ENCODE peak calls at places on chromosome 13, in six cellular contexts. Z is H1, D is IMR-90, V is neuronal stem cell, T is H9, C is mesenchymal stem cell. W is an unnamed sample.

GRCh38 chr13:41315466-41316047 is 4.5 kb downstream of the NAA16 start:
- DNase-seq in V (no peak), T (no peak), C (peak; percentile 45), D (peak; percentile 27), Z (no peak), W (peak; percentile 62)

GRCh38 chr13:35818577-35819165 is 312.5 kb downstream of the DCLK1 start:
- DNase-seq in D (peak; percentile 60), Z (no peak), C (peak; percentile 12), T (no peak), V (peak; percentile 20), W (peak; percentile 63)

GRCh38 chr13:94239135-94239534 is 240.3 kb downstream of the DCT start:
- DNase-seq in C (peak; percentile 62), T (no peak), Z (no peak), V (no peak), D (peak; percentile 87), W (peak; percentile 1)

GRCh38 chr13:68551701-68552522 is 1321.8 kb upstream of the PCDH9 start:
- DNase-seq in C (peak; percentile 37), Z (no peak), T (no peak), V (no peak), D (no peak), W (no peak)

GRCh38 chr13:26721251-26721939 is 39.2 kb downstream of the GPR12 start:
- DNase-seq in C (no peak), T (no peak), Z (no peak), D (no peak), V (no peak), W (no peak)

GRCh38 chr13:44350775-44351504 is 22.7 kb upstream of the SERP2 start:
- DNase-seq in T (no peak), V (no peak), C (no peak), Z (no peak), D (no peak), W (peak; percentile 57)

GRCh38 chr13:43528992-43529391 is 257.8 kb downstream of the ENOX1 start:
- DNase-seq in T (no peak), V (no peak), C (peak; percentile 21), D (no peak), Z (no peak), W (peak; percentile 10)

GRCh38 chr13:86559915-86560314 is 760.7 kb upstream of the SLITRK6 start:
- DNase-seq in Z (no peak), D (no peak), V (peak; percentile 12), C (peak; percentile 13), T (no peak), W (no peak)

GRCh38 chr13:45162821-45163220 is 38.0 kb downstream of the KCTD4 start:
- DNase-seq in C (peak; percentile 85), V (no peak), D (peak; percentile 95), Z (no peak), T (no peak), W (no peak)

GRCh38 chr13:110092869-110093268 is 214.1 kb downstream of the COL4A1 start:
- DNase-seq in C (no peak), D (peak; percentile 52), V (no peak), Z (no peak), T (peak; percentile 3), W (no peak)
- H3K27ac ChIP-seq in C (no peak overlapping the region), D (no peak overlapping the region), V (no peak overlapping the region), Z (no peak overlapping the region), T (no peak overlapping the region), W (no peak overlapping the region)

GRCh38 chr13:23760000-23760399 is 129.2 kb downstream of the MIPEP start:
- DNase-seq in D (no peak), V (no peak), T (no peak), C (no peak), Z (no peak), W (no peak)
- H3K14ac ChIP-seq in D (no peak overlapping the region), V (no peak overlapping the region), T (no peak overlapping the region), C (no peak overlapping the region), Z (no peak overlapping the region), W (no peak overlapping the region)

GRCh38 chr13:112545866-112546265 is 42.1 kb downstream of the TUBGCP3 start:
- DNase-seq in T (no peak), D (peak; percentile 92), Z (no peak), V (no peak), C (peak; percentile 87), W (no peak)
- H3K27ac ChIP-seq in T (no peak overlapping the region), D (peak overlapping the region; percentile 58), Z (no peak overlapping the region), V (no peak overlapping the region), C (peak overlapping the region; percentile 74), W (no peak overlapping the region)

GRCh38 chr13:65378484-65378883 is 1851.7 kb downstream of the PCDH9 start:
- DNase-seq in C (no peak), Z (no peak), T (no peak), V (no peak), D (no peak), W (no peak)

DNA sequence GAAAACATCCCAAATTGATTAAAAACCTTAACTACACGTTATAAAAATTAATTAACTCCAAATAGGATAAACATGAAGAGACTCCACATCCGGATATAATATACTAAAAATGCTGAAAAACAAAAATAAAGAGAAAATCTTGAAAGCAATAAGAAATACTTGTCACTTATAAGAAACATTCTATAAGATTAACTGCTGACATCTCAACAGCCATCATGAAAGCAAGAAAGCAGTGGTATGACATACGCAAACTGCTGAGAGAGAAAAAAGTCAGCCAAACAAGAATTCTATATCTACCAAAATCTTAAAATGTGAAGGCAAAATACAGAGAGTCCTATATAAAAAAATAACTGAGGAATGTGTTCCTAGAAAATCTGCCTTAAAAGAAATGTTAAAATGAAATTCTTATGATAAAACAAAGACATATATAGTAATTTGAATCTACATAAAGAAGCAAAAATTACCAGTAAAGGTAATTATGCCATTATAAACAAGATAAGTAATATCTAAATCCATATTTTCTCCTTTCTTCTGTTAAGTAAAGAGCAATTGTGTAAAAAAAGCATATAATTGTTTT is 1851.1 kb downstream of the PCDH9 start:
- DNase-seq in D (peak; percentile 27), Z (no peak), V (no peak), C (peak; percentile 42), T (no peak), W (no peak)
- H3K14ac ChIP-seq in D (no peak overlapping the region), Z (no peak overlapping the region), V (no peak overlapping the region), C (no peak overlapping the region), T (no peak overlapping the region), W (no peak overlapping the region)

DNA sequence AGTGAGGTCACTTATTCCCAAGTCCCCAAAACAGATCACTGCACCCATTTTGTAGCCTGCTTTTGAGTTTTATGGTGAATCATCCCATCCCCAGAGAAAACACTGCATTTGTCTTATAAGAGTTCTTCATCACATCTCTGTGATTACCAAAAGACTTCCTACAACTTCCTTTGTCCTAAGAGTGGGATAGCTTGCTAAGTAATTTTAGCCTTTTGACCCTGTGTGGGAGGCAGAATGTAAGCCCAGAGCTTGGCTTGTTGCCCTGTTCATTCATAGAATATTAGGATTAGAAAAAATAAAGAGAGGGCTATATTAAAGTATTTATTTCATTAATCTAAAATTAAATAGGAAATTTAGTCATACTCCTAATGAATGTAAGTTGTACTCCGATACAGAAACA is 213.3 kb downstream of the MZT1 start:
- DNase-seq in D (no peak), Z (no peak), T (no peak), C (no peak), V (no peak), W (no peak)
- H3K27ac ChIP-seq in D (no peak overlapping the region), Z (no peak overlapping the region), T (no peak overlapping the region), C (peak overlapping the region; percentile 32), V (no peak overlapping the region), W (no peak overlapping the region)

GRCh38 chr13:48564046-48564445 is 31.2 kb upstream of the RCBTB2 start:
- DNase-seq in D (peak; percentile 51), Z (no peak), C (no peak), T (no peak), V (no peak), W (no peak)

GRCh38 chr13:48560657-48561337 is 27.9 kb upstream of the RCBTB2 start:
- DNase-seq in V (no peak), D (no peak), Z (no peak), T (no peak), C (no peak), W (no peak)

GRCh38 chr13:48561461-48562224 is 28.8 kb upstream of the RCBTB2 start:
- DNase-seq in C (no peak), T (no peak), Z (no peak), D (no peak), V (no peak), W (no peak)

GRCh38 chr13:48562296-48563066 is 29.6 kb upstream of the RCBTB2 start:
- DNase-seq in Z (no peak), D (no peak), T (no peak), V (no peak), C (no peak), W (no peak)

DNA sequence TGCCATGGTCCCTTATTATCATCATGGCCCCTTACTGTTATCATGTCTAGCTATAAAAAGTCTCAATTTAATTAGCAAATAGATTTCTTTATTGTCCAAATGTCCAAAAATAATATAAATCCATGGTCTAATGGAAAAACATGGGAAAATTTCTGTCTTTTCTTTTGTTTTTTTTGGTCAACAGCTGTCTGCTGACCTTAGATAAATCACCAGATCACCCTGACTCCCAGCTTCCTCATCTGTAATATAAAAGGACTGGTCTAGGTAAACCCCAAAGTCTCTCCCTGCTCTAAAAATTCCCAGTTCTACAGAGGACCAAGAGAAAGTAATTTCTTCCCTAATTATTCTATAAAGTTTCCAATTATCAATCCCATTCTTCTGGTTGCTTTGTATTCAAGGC is 30.7 kb upstream of the RCBTB2 start:
- DNase-seq in Z (no peak), C (no peak), D (no peak), V (no peak), T (no peak), W (no peak)
- H3K14ac ChIP-seq in Z (no peak overlapping the region), C (no peak overlapping the region), D (no peak overlapping the region), V (no peak overlapping the region), T (no peak overlapping the region), W (no peak overlapping the region)

GRCh38 chr13:97491452-97491851 is 57.5 kb downstream of the RAP2A start:
- DNase-seq in T (no peak), V (no peak), D (no peak), C (no peak), Z (no peak), W (no peak)

GRCh38 chr13:97492684-97493371 is 58.9 kb downstream of the RAP2A start:
- DNase-seq in V (no peak), C (no peak), Z (no peak), T (no peak), D (no peak), W (no peak)

GRCh38 chr13:97493471-97493870 is 59.5 kb downstream of the RAP2A start:
- DNase-seq in C (no peak), T (no peak), D (no peak), V (no peak), Z (no peak), W (no peak)

GRCh38 chr13:97490702-97491307 is 56.8 kb downstream of the RAP2A start:
- DNase-seq in D (no peak), Z (no peak), C (no peak), T (no peak), V (no peak), W (no peak)

DNA sequence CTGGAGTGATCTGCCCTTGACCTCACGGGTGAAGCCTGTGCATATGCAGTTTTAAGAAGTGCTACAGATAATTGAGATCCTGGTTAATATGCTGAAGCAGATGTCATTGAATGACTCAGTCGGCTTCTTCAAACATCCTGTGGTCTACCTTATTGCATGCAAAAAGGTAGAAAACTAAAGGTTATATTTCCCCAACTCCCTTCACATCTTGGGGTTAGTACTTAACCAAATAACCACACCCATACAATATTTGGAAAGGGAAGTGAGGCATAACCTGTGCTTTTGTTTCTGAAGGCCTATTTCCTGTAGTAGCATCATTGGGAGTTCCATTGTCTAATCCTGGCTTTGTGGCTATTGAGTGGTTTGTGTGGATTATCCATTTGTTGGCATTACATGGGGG is 58.3 kb downstream of the RAP2A start:
- DNase-seq in C (no peak), V (no peak), D (no peak), Z (no peak), T (no peak), W (no peak)
- H3K27ac ChIP-seq in C (no peak overlapping the region), V (no peak overlapping the region), D (no peak overlapping the region), Z (no peak overlapping the region), T (no peak overlapping the region), W (no peak overlapping the region)

W was measured in trophoblast cell.